ENCODE peak calls at places on chromosomes 16 and 17, in eight cellular contexts. L is foreskin keratinocyte; A is AG04450; W is CD8-positive, alpha-beta memory T cell; T is HFF-Myc; J is HEK293T; N is HT1080; D is stimulated activated CD4-positive, alpha-beta T cell treated with anti-CD3 and anti-CD28 coated beads, TNF-alpha, amount 100 ng/mL, for 48 hours. Q is an unnamed sample.
A peak's percentile ranks its signal among the peaks of the same experiment; 100 is the strongest.

GRCh38 chr16:86342161-86342560 is 168.2 kb upstream of the FOXF1 start:
- DNase-seq in L (no peak), A (no peak), W (no peak), T (no peak), J (no peak), N (no peak), D (no peak), Q (no peak)

GRCh38 chr17:75970011-75970523 is 8.9 kb downstream of the ACOX1 start:
- DNase-seq in L (no peak), A (no peak), W (no peak), T (peak; percentile 72), J (no peak), N (peak; percentile 27), D (no peak), Q (no peak)

GRCh38 chr16:56936491-56936890 is 4.5 kb downstream of the HERPUD1 start:
- DNase-seq in L (no peak), A (no peak), W (no peak), T (no peak), J (no peak), N (no peak), D (no peak), Q (no peak)

GRCh38 chr17:27532269-27533067 is 76.2 kb downstream of the KSR1 start:
- DNase-seq in L (no peak), A (peak; percentile 95), W (no peak), T (no peak), J (no peak), N (no peak), D (no peak), Q (no peak)

GRCh38 chr16:75483222-75483621 is 12.0 kb downstream of the CHST6 start:
- DNase-seq in L (peak; percentile 93), A (peak; percentile 3), W (no peak), T (no peak), J (no peak), N (peak; percentile 88), D (no peak), Q (no peak)

GRCh38 chr17:82952019-82952418 is 112.2 kb upstream of the ZNF750 start:
- DNase-seq in L (no peak), A (no peak), W (no peak), T (no peak), J (no peak), N (no peak), D (no peak), Q (no peak)

GRCh38 chr17:42744283-42744805 is 496 bp downstream of the EZH1 start:
- DNase-seq in L (peak; percentile 51), A (no peak), W (peak; percentile 59), T (peak; percentile 37), J (peak; percentile 59), N (peak; percentile 69), D (peak; percentile 44), Q (peak; percentile 65)

GRCh38 chr16:69709456-69710084 is 16.8 kb downstream of the NQO1 start:
- DNase-seq in L (no peak), A (no peak), W (no peak), T (peak; percentile 48), J (peak; percentile 54), N (peak; percentile 61), D (no peak), Q (no peak)

GRCh38 chr17:74245145-74245817 is 28.8 kb upstream of the DNAI2 start:
- DNase-seq in L (no peak), A (no peak), W (no peak), T (no peak), J (no peak), N (no peak), D (no peak), Q (no peak)

GRCh38 chr17:28339431-28339830 is 3.9 kb downstream of the TNFAIP1 start:
- DNase-seq in L (no peak), A (no peak), W (no peak), T (no peak), J (no peak), N (no peak), D (no peak), Q (no peak)

Q was measured in activated CD8-positive, alpha-beta T cell treated with anti-CD3 and anti-CD28 coated beads, Interleukin-2, amount 10 ng/mL, durations not matched to agents 7 days and 5 days.